ENCODE peak calls at places on chromosomes 4 and X, in seven cellular contexts. E is prostate gland, J is colonic mucosa, S is tibial nerve, T is fibroblast of lung, N is upper lobe of right lung, W is heart right ventricle. H is an unnamed sample.

GRCh38 chr4:86043755-86044592 is 315.9 kb downstream of the MAPK10 start:
- DNase-seq in S (peak; percentile 82), T (peak; percentile 42), N (no peak), E (peak; percentile 28), W (no peak), J (peak; percentile 36), H (no peak)

GRCh38 chr4:4663028-4663427 is 121.2 kb upstream of the STX18 start:
- DNase-seq in E (no peak), N (no peak), S (no peak), J (no peak), T (peak; percentile 88), W (no peak), H (no peak)

GRCh38 chr4:147830102-147830463 is 98.2 kb downstream of the ARHGAP10 start:
- DNase-seq in S (no peak), J (no peak), E (no peak), T (no peak), N (no peak), W (no peak), H (no peak)

GRCh38 chr4:107069049-107069448 is 32.9 kb upstream of the DKK2 start:
- DNase-seq in T (peak; percentile 79), J (no peak), N (no peak), W (no peak), E (no peak), S (no peak), H (no peak)

GRCh38 chr4:120760047-120760446 is 162.5 kb downstream of the PRDM5 start:
- DNase-seq in S (no peak), W (no peak), N (no peak), T (peak; percentile 20), E (no peak), J (no peak), H (no peak)

GRCh38 chr4:59814402-59814801 is 1385.7 kb upstream of the ADGRL3 start:
- DNase-seq in E (no peak), J (no peak), W (no peak), S (no peak), N (no peak), T (no peak), H (no peak)

GRCh38 chrX:137052641-137053235 is 18.9 kb upstream of the GPR101 start:
- DNase-seq in N (no peak), E (no peak), S (no peak), W (no peak), T (no peak), J (no peak), H (no peak)

GRCh38 chrX:110015027-110015426 is 12.1 kb downstream of the TMEM164 start:
- DNase-seq in J (no peak), E (no peak), S (no peak), W (no peak), N (no peak), T (no peak), H (no peak)

GRCh38 chr4:89000844-89001360 is 56.1 kb downstream of the FAM13A start:
- DNase-seq in S (no peak), T (peak; percentile 64), N (no peak), J (peak; percentile 45), E (no peak), W (no peak), H (no peak)

GRCh38 chrX:71910526-71911022 is at the start of gene NHSL2:
- DNase-seq in S (no peak), E (no peak), T (peak; percentile 56), W (peak; percentile 34), N (no peak), J (no peak), H (no peak)

GRCh38 chrX:98194036-98194435 is 1310.3 kb downstream of the RPA4 start:
- DNase-seq in T (no peak), J (no peak), S (no peak), E (no peak), W (no peak), N (no peak), H (peak; percentile 12)

GRCh38 chr4:159685406-159686092 is 582.7 kb downstream of the RAPGEF2 start:
- DNase-seq in J (no peak), T (peak; percentile 38), W (no peak), E (peak; percentile 12), S (no peak), N (no peak), H (no peak)

GRCh38 chrX:47497274-47497673 is 14.3 kb upstream of the ZNF41 start:
- DNase-seq in S (no peak), W (no peak), E (no peak), N (no peak), J (no peak), T (peak; percentile 20), H (no peak)

GRCh38 chr4:80324171-80324570 is 11.4 kb upstream of the CFAP299 start:
- DNase-seq in T (no peak), S (no peak), J (no peak), N (no peak), W (no peak), E (no peak), H (no peak)

GRCh38 chr4:80322716-80323115 is 12.8 kb upstream of the CFAP299 start:
- DNase-seq in E (no peak), W (no peak), N (no peak), J (no peak), T (peak; percentile 67), S (no peak), H (no peak)

GRCh38 chr4:80321341-80321740 is 14.2 kb upstream of the CFAP299 start:
- DNase-seq in N (no peak), E (no peak), T (no peak), W (no peak), S (no peak), J (no peak), H (no peak)

DNA sequence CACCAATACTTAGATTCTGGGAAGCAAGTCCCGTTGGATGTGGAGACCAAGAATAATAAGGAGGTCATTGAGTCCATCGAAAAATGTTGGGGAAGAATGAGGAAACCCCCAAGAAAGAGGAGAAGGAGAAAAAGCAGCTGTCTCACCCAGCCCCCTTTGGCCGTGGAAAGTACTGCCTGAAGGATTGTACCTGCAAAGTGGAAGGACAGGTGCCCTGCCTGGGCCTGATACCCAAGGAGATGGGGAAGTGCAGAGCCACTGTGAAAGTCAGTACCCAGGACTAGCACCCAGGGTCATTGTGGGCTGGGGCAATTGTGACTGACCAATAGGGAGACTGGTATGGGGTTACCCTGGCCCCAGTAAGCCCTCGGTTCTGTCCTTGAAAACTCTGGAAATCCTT is 13.8 kb upstream of the CFAP299 start:
- DNase-seq in N (no peak), J (no peak), W (no peak), T (no peak), E (no peak), S (no peak), H (no peak)
- TF ChIP-seq CTCF in N (no peak), J (no peak), W (no peak), T (no peak), E (no peak), S (no peak), H (no peak)

DNA sequence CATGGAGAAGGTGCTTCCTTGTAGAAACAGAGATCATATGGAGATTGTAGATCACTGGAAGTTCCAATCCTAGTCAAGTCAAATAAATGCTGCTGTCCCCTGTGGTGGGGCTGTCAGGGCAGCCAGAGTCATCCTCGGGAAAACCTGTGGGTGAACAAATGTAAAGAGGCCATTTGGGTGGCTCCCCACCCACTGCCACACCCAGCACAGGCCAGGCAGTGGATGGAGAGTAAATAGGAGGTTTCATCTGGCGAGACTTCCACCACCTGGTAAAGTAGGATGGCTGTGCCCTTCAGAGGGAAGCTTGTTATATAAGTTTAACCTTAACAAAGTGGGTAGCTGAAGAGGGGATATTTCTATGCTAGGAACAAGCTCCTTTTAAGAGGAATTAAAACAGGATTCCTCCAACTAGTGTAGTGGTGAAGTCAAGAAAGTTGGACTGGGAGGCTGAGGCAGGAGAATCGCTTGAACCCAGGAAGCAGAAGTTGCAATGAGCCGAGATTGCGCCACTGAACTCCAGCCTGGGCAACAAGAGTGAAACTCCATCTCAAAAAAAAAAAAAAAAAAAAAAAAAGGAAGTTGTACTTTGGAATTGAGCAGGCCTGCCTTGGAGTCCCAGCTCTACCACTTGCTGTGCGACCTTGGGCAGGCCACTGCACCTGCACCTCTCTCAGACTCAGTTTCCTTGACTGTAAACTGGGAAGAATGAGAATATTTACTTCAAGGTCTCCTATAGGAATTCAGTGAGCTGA is 273.7 kb downstream of the PTTG2 start:
- DNase-seq in E (no peak), J (peak; percentile 58), N (peak; percentile 69), W (peak; percentile 17), T (no peak), S (peak; percentile 18), H (peak; percentile 83)
- H3K27ac ChIP-seq in E (no peak overlapping the region), J (no peak overlapping the region), N (no peak overlapping the region), W (no peak overlapping the region), T (no peak overlapping the region), S (no peak overlapping the region), H (no peak overlapping the region)

GRCh38 chr4:5893013-5893580 is at the start of gene CRMP1:
- DNase-seq in E (no peak), J (no peak), N (no peak), W (peak; percentile 34), S (no peak), T (peak; percentile 29), H (no peak)
- H3K4me3 ChIP-seq in E (peak within 1 kb of the TSS; percentile 12), J (no peak within 1 kb of the TSS), N (no peak within 1 kb of the TSS), W (peak within 1 kb of the TSS; percentile 26), S (no peak within 1 kb of the TSS), T (no peak within 1 kb of the TSS), H (no peak within 1 kb of the TSS)

DNA sequence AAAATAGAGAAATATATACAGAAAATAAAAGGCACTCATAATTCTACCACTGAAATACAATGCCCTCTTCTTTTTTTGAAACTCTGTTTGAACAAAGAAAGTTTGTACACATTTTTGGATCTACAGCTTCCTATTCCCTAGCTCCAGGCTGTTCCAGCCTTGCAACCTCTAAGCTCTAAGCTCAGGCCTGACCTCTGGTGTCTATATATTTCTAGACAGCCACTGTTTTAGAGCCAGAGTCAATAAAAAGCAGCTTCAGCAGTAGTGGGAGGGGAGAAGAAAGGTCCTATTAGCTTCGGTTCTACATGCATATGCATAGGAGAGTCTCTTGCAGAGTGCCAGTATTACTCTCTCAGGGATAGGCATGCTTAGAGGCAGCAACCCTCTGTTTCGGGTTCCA is 39.7 kb downstream of the CLDN2 start:
- DNase-seq in J (no peak), W (no peak), E (peak; percentile 3), T (no peak), S (no peak), N (no peak), H (no peak)
- TF ChIP-seq CTCF in J (peak; percentile 13), W (no peak), E (no peak), T (peak; percentile 40), S (peak; percentile 14), N (no peak), H (no peak)

DNA sequence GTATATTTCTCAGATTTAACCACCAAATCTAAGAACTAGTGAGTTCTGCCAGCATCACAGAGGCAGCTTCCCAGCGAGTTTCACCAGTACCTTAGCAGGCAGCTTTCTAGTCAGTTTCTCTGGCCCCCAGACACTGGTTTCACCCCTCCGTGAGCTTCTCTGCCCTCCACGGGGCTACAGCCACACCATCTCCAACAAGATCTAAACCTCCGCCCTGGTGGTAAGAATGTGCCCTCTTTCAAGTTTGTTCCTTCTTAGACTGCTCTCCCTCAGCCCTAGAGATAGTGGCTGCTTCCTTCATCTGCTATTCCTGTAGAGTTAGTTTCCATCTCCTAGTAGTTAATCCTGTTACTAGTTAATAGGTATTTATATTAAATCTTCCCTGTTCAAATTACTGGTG is 60.5 kb upstream of the TAB3 start:
- DNase-seq in N (no peak), W (no peak), J (no peak), T (no peak), S (no peak), E (no peak), H (no peak)
- H3K27ac ChIP-seq in N (no peak overlapping the region), W (no peak overlapping the region), J (no peak overlapping the region), T (no peak overlapping the region), S (no peak overlapping the region), E (no peak overlapping the region), H (no peak overlapping the region)

H was measured in HL-60.